ENCODE peak calls at places on chromosome 20, in eight cellular contexts. One of them, this sample, is unnamed.

GRCh38 chr20:1075564-1075963 is 42.8 kb upstream of the PSMF1 start:
- DNase-seq in endothelial cell of umbilical vein: no peak
- DNase-seq in tibial nerve: no peak
- DNase-seq in esophagus muscularis mucosa: peak; percentile 79
- DNase-seq in IMR-90: no peak
- DNase-seq in K562: no peak
- DNase-seq in transverse colon: no peak
- DNase-seq in adrenal gland: no peak
- DNase-seq in this sample: no peak

GRCh38 chr20:6044102-6044501 is 9.8 kb downstream of the LRRN4 start:
- DNase-seq in endothelial cell of umbilical vein: no peak
- DNase-seq in tibial nerve: no peak
- DNase-seq in esophagus muscularis mucosa: no peak
- DNase-seq in IMR-90: no peak
- DNase-seq in K562: peak; percentile 17
- DNase-seq in transverse colon: no peak
- DNase-seq in adrenal gland: no peak
- DNase-seq in this sample: no peak

GRCh38 chr20:43925786-43926185 is 11.1 kb downstream of the TOX2 start:
- DNase-seq in endothelial cell of umbilical vein: peak; percentile 51
- DNase-seq in tibial nerve: no peak
- DNase-seq in esophagus muscularis mucosa: no peak
- DNase-seq in IMR-90: peak; percentile 58
- DNase-seq in K562: no peak
- DNase-seq in transverse colon: peak; percentile 40
- DNase-seq in adrenal gland: peak; percentile 61
- DNase-seq in this sample: peak; percentile 30

GRCh38 chr20:53639647-53640440 is 46.2 kb upstream of the ZNF217 start:
- DNase-seq in endothelial cell of umbilical vein: no peak
- DNase-seq in tibial nerve: no peak
- DNase-seq in esophagus muscularis mucosa: no peak
- DNase-seq in IMR-90: no peak
- DNase-seq in K562: no peak
- DNase-seq in transverse colon: no peak
- DNase-seq in adrenal gland: peak; percentile 18
- DNase-seq in this sample: no peak

GRCh38 chr20:50815162-50815989 is 20.5 kb downstream of the BCAS4 start:
- DNase-seq in endothelial cell of umbilical vein: no peak
- DNase-seq in tibial nerve: no peak
- DNase-seq in esophagus muscularis mucosa: no peak
- DNase-seq in IMR-90: peak; percentile 92
- DNase-seq in K562: no peak
- DNase-seq in transverse colon: peak; percentile 31
- DNase-seq in adrenal gland: no peak
- DNase-seq in this sample: no peak

GRCh38 chr20:62175711-62176110 is 7.1 kb upstream of the MTG2 start:
- DNase-seq in endothelial cell of umbilical vein: no peak
- DNase-seq in tibial nerve: no peak
- DNase-seq in esophagus muscularis mucosa: no peak
- DNase-seq in IMR-90: no peak
- DNase-seq in K562: no peak
- DNase-seq in transverse colon: no peak
- DNase-seq in adrenal gland: no peak
- DNase-seq in this sample: no peak

GRCh38 chr20:33727115-33727479 is 4.7 kb upstream of the ZNF341 start:
- DNase-seq in endothelial cell of umbilical vein: no peak
- DNase-seq in tibial nerve: no peak
- DNase-seq in esophagus muscularis mucosa: no peak
- DNase-seq in IMR-90: no peak
- DNase-seq in K562: no peak
- DNase-seq in transverse colon: no peak
- DNase-seq in adrenal gland: no peak
- DNase-seq in this sample: no peak

GRCh38 chr20:1324598-1325172 is 4.3 kb downstream of the SDCBP2 start:
- DNase-seq in endothelial cell of umbilical vein: peak; percentile 81
- DNase-seq in tibial nerve: no peak
- DNase-seq in esophagus muscularis mucosa: no peak
- DNase-seq in IMR-90: peak; percentile 91
- DNase-seq in K562: no peak
- DNase-seq in transverse colon: no peak
- DNase-seq in adrenal gland: peak; percentile 63
- DNase-seq in this sample: no peak

GRCh38 chr20:63347950-63348827 is 13.0 kb downstream of the CHRNA4 start:
- DNase-seq in endothelial cell of umbilical vein: no peak
- DNase-seq in tibial nerve: no peak
- DNase-seq in esophagus muscularis mucosa: no peak
- DNase-seq in IMR-90: no peak
- DNase-seq in K562: no peak
- DNase-seq in transverse colon: no peak
- DNase-seq in adrenal gland: no peak
- DNase-seq in this sample: no peak

GRCh38 chr20:4056880-4057279 is 41.5 kb upstream of the RNF24 start:
- DNase-seq in endothelial cell of umbilical vein: no peak
- DNase-seq in tibial nerve: no peak
- DNase-seq in esophagus muscularis mucosa: no peak
- DNase-seq in IMR-90: no peak
- DNase-seq in K562: no peak
- DNase-seq in transverse colon: no peak
- DNase-seq in adrenal gland: peak; percentile 7
- DNase-seq in this sample: no peak

GRCh38 chr20:58852559-58853271 is at the start of gene GNAS:
- DNase-seq in endothelial cell of umbilical vein: peak; percentile 47
- DNase-seq in tibial nerve: peak; percentile 31
- DNase-seq in esophagus muscularis mucosa: no peak
- DNase-seq in IMR-90: peak; percentile 60
- DNase-seq in K562: peak; percentile 29
- DNase-seq in transverse colon: peak; percentile 62
- DNase-seq in adrenal gland: peak; percentile 65
- DNase-seq in this sample: peak; percentile 64

GRCh38 chr20:63344616-63345327 is 16.4 kb downstream of the CHRNA4 start:
- DNase-seq in endothelial cell of umbilical vein: no peak
- DNase-seq in tibial nerve: no peak
- DNase-seq in esophagus muscularis mucosa: no peak
- DNase-seq in IMR-90: no peak
- DNase-seq in K562: no peak
- DNase-seq in transverse colon: no peak
- DNase-seq in adrenal gland: no peak
- DNase-seq in this sample: no peak

GRCh38 chr20:29119141-29119540 is 2138.3 kb upstream of the DEFB115 start:
- DNase-seq in endothelial cell of umbilical vein: no peak
- DNase-seq in tibial nerve: no peak
- DNase-seq in esophagus muscularis mucosa: no peak
- DNase-seq in IMR-90: no peak
- DNase-seq in K562: no peak
- DNase-seq in transverse colon: no peak
- DNase-seq in adrenal gland: no peak
- DNase-seq in this sample: no peak

GRCh38 chr20:1391640-1392442 is 1.0 kb downstream of the FKBP1A start:
- DNase-seq in endothelial cell of umbilical vein: peak; percentile 94
- DNase-seq in tibial nerve: no peak
- DNase-seq in esophagus muscularis mucosa: peak; percentile 85
- DNase-seq in IMR-90: peak; percentile 43
- DNase-seq in K562: peak; percentile 30
- DNase-seq in transverse colon: no peak
- DNase-seq in adrenal gland: peak; percentile 69
- DNase-seq in this sample: no peak

GRCh38 chr20:51500936-51501335 is 41.6 kb downstream of the NFATC2 start:
- DNase-seq in endothelial cell of umbilical vein: no peak
- DNase-seq in tibial nerve: no peak
- DNase-seq in esophagus muscularis mucosa: no peak
- DNase-seq in IMR-90: no peak
- DNase-seq in K562: no peak
- DNase-seq in transverse colon: no peak
- DNase-seq in adrenal gland: no peak
- DNase-seq in this sample: no peak

GRCh38 chr20:36919715-36920333 is 31.7 kb downstream of the SAMHD1 start:
- DNase-seq in endothelial cell of umbilical vein: peak; percentile 67
- DNase-seq in tibial nerve: no peak
- DNase-seq in esophagus muscularis mucosa: no peak
- DNase-seq in IMR-90: peak; percentile 74
- DNase-seq in K562: peak; percentile 56
- DNase-seq in transverse colon: no peak
- DNase-seq in adrenal gland: no peak
- DNase-seq in this sample: no peak

GRCh38 chr20:38321959-38322598 is 18.1 kb downstream of the BPI start:
- DNase-seq in endothelial cell of umbilical vein: peak; percentile 69
- DNase-seq in tibial nerve: peak; percentile 50
- DNase-seq in esophagus muscularis mucosa: no peak
- DNase-seq in IMR-90: peak; percentile 73
- DNase-seq in K562: peak; percentile 64
- DNase-seq in transverse colon: no peak
- DNase-seq in adrenal gland: peak; percentile 61
- DNase-seq in this sample: peak; percentile 20

GRCh38 chr20:54649511-54649962 is 174.1 kb downstream of the DOK5 start:
- DNase-seq in endothelial cell of umbilical vein: peak; percentile 72
- DNase-seq in tibial nerve: peak; percentile 89
- DNase-seq in esophagus muscularis mucosa: no peak
- DNase-seq in IMR-90: peak; percentile 67
- DNase-seq in K562: peak; percentile 68
- DNase-seq in transverse colon: peak; percentile 77
- DNase-seq in adrenal gland: peak; percentile 95
- DNase-seq in this sample: peak; percentile 89

GRCh38 chr20:42688576-42688975 is 501.1 kb downstream of the PTPRT start:
- DNase-seq in endothelial cell of umbilical vein: no peak
- DNase-seq in tibial nerve: no peak
- DNase-seq in esophagus muscularis mucosa: no peak
- DNase-seq in IMR-90: no peak
- DNase-seq in K562: no peak
- DNase-seq in transverse colon: no peak
- DNase-seq in adrenal gland: no peak
- DNase-seq in this sample: peak; percentile 17

GRCh38 chr20:57159945-57160610 is 106.4 kb downstream of the BMP7 start:
- DNase-seq in endothelial cell of umbilical vein: no peak
- DNase-seq in tibial nerve: no peak
- DNase-seq in esophagus muscularis mucosa: no peak
- DNase-seq in IMR-90: no peak
- DNase-seq in K562: no peak
- DNase-seq in transverse colon: no peak
- DNase-seq in adrenal gland: no peak
- DNase-seq in this sample: no peak
- H3K27me3 ChIP-seq in endothelial cell of umbilical vein: no peaks in the 10 kb centered on the region
- H3K27me3 ChIP-seq in tibial nerve: no peaks in the 10 kb centered on the region
- H3K27me3 ChIP-seq in esophagus muscularis mucosa: peaks cover 5% of the 10 kb centered on the region
- H3K27me3 ChIP-seq in IMR-90: no peaks in the 10 kb centered on the region
- H3K27me3 ChIP-seq in K562: peaks cover 10% of the 10 kb centered on the region
- H3K27me3 ChIP-seq in transverse colon: no peaks in the 10 kb centered on the region
- H3K27me3 ChIP-seq in adrenal gland: no peaks in the 10 kb centered on the region
- H3K27me3 ChIP-seq in this sample: no peaks in the 10 kb centered on the region

DNA sequence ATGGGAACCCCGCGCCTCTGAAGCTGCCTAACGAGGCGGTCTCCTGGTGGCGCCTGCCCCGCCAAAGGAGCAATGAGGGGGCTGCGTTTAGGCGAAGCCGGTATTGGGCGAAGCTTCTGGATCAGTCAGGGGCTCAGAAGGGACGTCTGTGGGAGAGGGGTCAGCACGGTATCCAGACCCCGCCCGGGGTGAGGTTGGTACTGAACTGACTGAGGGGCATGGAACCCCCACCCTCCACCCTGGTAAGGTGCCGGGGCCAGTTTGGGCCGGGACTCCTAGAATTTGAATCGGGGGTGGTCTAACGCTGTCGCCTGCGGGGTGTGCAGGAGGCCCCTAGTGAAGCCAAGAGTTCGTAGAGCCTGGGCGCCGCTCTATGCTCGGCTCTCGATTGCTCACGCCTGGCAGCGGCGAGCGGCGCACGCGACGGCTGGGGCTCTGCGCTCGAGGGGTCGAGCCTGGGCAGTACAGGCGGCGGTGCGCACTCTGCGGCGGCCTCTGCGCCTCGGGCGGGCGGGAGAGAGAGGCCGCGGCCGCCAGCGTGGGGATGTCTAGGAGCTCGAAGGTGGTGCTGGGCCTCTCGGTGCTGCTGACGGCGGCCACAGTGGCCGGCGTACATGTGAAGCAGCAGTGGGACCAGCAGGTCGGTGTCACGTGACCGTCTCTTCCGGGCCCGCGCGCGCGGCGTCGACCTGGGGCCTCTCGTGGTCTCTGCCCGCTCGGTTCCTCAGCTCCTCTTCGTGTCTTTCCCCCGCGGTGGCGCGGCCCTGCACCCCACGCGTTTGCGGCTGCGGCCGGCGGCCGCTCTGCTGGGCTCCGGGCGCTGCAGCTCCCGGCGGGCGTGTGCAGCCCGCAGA is at the start of the genes KAT14 and PET117:
- DNase-seq in endothelial cell of umbilical vein: peak; percentile 93
- DNase-seq in tibial nerve: peak; percentile 85
- DNase-seq in esophagus muscularis mucosa: peak; percentile 96
- DNase-seq in IMR-90: peak; percentile 89
- DNase-seq in K562: peak; percentile 80
- DNase-seq in transverse colon: peak; percentile 91
- DNase-seq in adrenal gland: peak; percentile 93
- DNase-seq in this sample: peak; percentile 87
- TF ChIP-seq POLR2A in endothelial cell of umbilical vein: peak; percentile 90
- TF ChIP-seq POLR2A in tibial nerve: peak; percentile 52
- TF ChIP-seq POLR2A in esophagus muscularis mucosa: peak; percentile 23
- TF ChIP-seq POLR2A in IMR-90: peak; percentile 42
- TF ChIP-seq POLR2A in K562: peak; percentile 81
- TF ChIP-seq POLR2A in transverse colon: peak; percentile 75
- TF ChIP-seq POLR2A in adrenal gland: peak; percentile 80
- TF ChIP-seq POLR2A in this sample: peak; percentile 70

GRCh38 chr20:13554076-13554475 is 84.7 kb downstream of the TASP1 start:
- DNase-seq in endothelial cell of umbilical vein: no peak
- DNase-seq in tibial nerve: no peak
- DNase-seq in esophagus muscularis mucosa: no peak
- DNase-seq in IMR-90: no peak
- DNase-seq in K562: no peak
- DNase-seq in transverse colon: no peak
- DNase-seq in adrenal gland: no peak
- DNase-seq in this sample: no peak
- H3K4me3 ChIP-seq in endothelial cell of umbilical vein: no peak overlapping the region
- H3K4me3 ChIP-seq in tibial nerve: no peak overlapping the region
- H3K4me3 ChIP-seq in esophagus muscularis mucosa: no peak overlapping the region
- H3K4me3 ChIP-seq in IMR-90: no peak overlapping the region
- H3K4me3 ChIP-seq in K562: no peak overlapping the region
- H3K4me3 ChIP-seq in transverse colon: no peak overlapping the region
- H3K4me3 ChIP-seq in adrenal gland: no peak overlapping the region
- H3K4me3 ChIP-seq in this sample: no peak overlapping the region

GRCh38 chr20:40685349-40685748 is 3.7 kb downstream of the MAFB start:
- DNase-seq in endothelial cell of umbilical vein: no peak
- DNase-seq in tibial nerve: no peak
- DNase-seq in esophagus muscularis mucosa: no peak
- DNase-seq in IMR-90: no peak
- DNase-seq in K562: no peak
- DNase-seq in transverse colon: no peak
- DNase-seq in adrenal gland: no peak
- DNase-seq in this sample: no peak

GRCh38 chr20:40682104-40683045 is 6.7 kb downstream of the MAFB start:
- DNase-seq in endothelial cell of umbilical vein: no peak
- DNase-seq in tibial nerve: no peak
- DNase-seq in esophagus muscularis mucosa: no peak
- DNase-seq in IMR-90: no peak
- DNase-seq in K562: no peak
- DNase-seq in transverse colon: no peak
- DNase-seq in adrenal gland: peak; percentile 62
- DNase-seq in this sample: no peak

GRCh38 chr20:40681684-40682083 is 7.4 kb downstream of the MAFB start:
- DNase-seq in endothelial cell of umbilical vein: no peak
- DNase-seq in tibial nerve: no peak
- DNase-seq in esophagus muscularis mucosa: no peak
- DNase-seq in IMR-90: no peak
- DNase-seq in K562: no peak
- DNase-seq in transverse colon: no peak
- DNase-seq in adrenal gland: no peak
- DNase-seq in this sample: no peak

GRCh38 chr20:40683894-40684268 is 5.2 kb downstream of the MAFB start:
- DNase-seq in endothelial cell of umbilical vein: no peak
- DNase-seq in tibial nerve: no peak
- DNase-seq in esophagus muscularis mucosa: no peak
- DNase-seq in IMR-90: no peak
- DNase-seq in K562: no peak
- DNase-seq in transverse colon: no peak
- DNase-seq in adrenal gland: peak; percentile 60
- DNase-seq in this sample: no peak

GRCh38 chr20:40683221-40683893 is 5.7 kb downstream of the MAFB start:
- DNase-seq in endothelial cell of umbilical vein: no peak
- DNase-seq in tibial nerve: no peak
- DNase-seq in esophagus muscularis mucosa: no peak
- DNase-seq in IMR-90: no peak
- DNase-seq in K562: no peak
- DNase-seq in transverse colon: no peak
- DNase-seq in adrenal gland: peak; percentile 66
- DNase-seq in this sample: no peak
- H3K27me3 ChIP-seq in endothelial cell of umbilical vein: peaks cover 4% of the 10 kb centered on the region
- H3K27me3 ChIP-seq in tibial nerve: no peaks in the 10 kb centered on the region
- H3K27me3 ChIP-seq in esophagus muscularis mucosa: peaks cover 25% of the 10 kb centered on the region
- H3K27me3 ChIP-seq in IMR-90: peaks cover 74% of the 10 kb centered on the region
- H3K27me3 ChIP-seq in K562: peaks cover 9% of the 10 kb centered on the region
- H3K27me3 ChIP-seq in transverse colon: peaks cover 78% of the 10 kb centered on the region
- H3K27me3 ChIP-seq in adrenal gland: no peaks in the 10 kb centered on the region
- H3K27me3 ChIP-seq in this sample: no peaks in the 10 kb centered on the region